ENCODE peak calls at places on chromosomes 4 and X, in nine cellular contexts. One of them, this sample, is unnamed.

GRCh38 chrX:140141444-140142029 is 176.2 kb upstream of the CXorf66 start:
- DNase-seq in left lung: no peak
- DNase-seq in CD4-positive, alpha-beta memory T cell: peak
- DNase-seq in uterus: no peak
- DNase-seq in GM23338: peak
- DNase-seq in Karpas-422: peak
- DNase-seq in kidney: no peak
- DNase-seq in testis: peak
- DNase-seq in tibial artery: no peak
- DNase-seq in this sample: no peak

GRCh38 chrX:31653395-31653794 is 581.6 kb upstream of the FTHL17 start:
- DNase-seq in left lung: no peak
- DNase-seq in CD4-positive, alpha-beta memory T cell: no peak
- DNase-seq in uterus: no peak
- DNase-seq in GM23338: no peak
- DNase-seq in Karpas-422: no peak
- DNase-seq in kidney: no peak
- DNase-seq in testis: no peak
- DNase-seq in tibial artery: no peak
- DNase-seq in this sample: no peak

GRCh38 chrX:8201896-8202331 is 30.8 kb upstream of the VCX2 start:
- DNase-seq in left lung: no peak
- DNase-seq in CD4-positive, alpha-beta memory T cell: no peak
- DNase-seq in uterus: no peak
- DNase-seq in GM23338: no peak
- DNase-seq in Karpas-422: no peak
- DNase-seq in kidney: no peak
- DNase-seq in testis: peak
- DNase-seq in tibial artery: no peak
- DNase-seq in this sample: no peak

GRCh38 chr4:159281781-159282180 is 178.9 kb downstream of the RAPGEF2 start:
- DNase-seq in left lung: no peak
- DNase-seq in CD4-positive, alpha-beta memory T cell: no peak
- DNase-seq in uterus: no peak
- DNase-seq in GM23338: no peak
- DNase-seq in Karpas-422: no peak
- DNase-seq in kidney: no peak
- DNase-seq in testis: no peak
- DNase-seq in tibial artery: no peak
- DNase-seq in this sample: no peak

GRCh38 chrX:87516716-87517115 is 886 bp upstream of the KLHL4 start:
- DNase-seq in left lung: no peak
- DNase-seq in CD4-positive, alpha-beta memory T cell: no peak
- DNase-seq in uterus: no peak
- DNase-seq in GM23338: no peak
- DNase-seq in Karpas-422: no peak
- DNase-seq in kidney: no peak
- DNase-seq in testis: no peak
- DNase-seq in tibial artery: no peak
- DNase-seq in this sample: no peak

GRCh38 chr4:10808591-10808990 is 124.0 kb upstream of the CLNK start:
- DNase-seq in left lung: no peak
- DNase-seq in CD4-positive, alpha-beta memory T cell: no peak
- DNase-seq in uterus: no peak
- DNase-seq in GM23338: no peak
- DNase-seq in Karpas-422: no peak
- DNase-seq in kidney: no peak
- DNase-seq in testis: peak
- DNase-seq in tibial artery: peak
- DNase-seq in this sample: no peak

GRCh38 chrX:111007238-111007637 is 88.8 kb upstream of the PAK3 start:
- DNase-seq in left lung: no peak
- DNase-seq in CD4-positive, alpha-beta memory T cell: no peak
- DNase-seq in uterus: no peak
- DNase-seq in GM23338: no peak
- DNase-seq in Karpas-422: no peak
- DNase-seq in kidney: no peak
- DNase-seq in testis: no peak
- DNase-seq in tibial artery: no peak
- DNase-seq in this sample: no peak

GRCh38 chrX:8783100-8784098 is 17.8 kb downstream of the FAM9A start:
- DNase-seq in left lung: peak
- DNase-seq in CD4-positive, alpha-beta memory T cell: peak
- DNase-seq in uterus: no peak
- DNase-seq in GM23338: peak
- DNase-seq in Karpas-422: peak
- DNase-seq in kidney: peak
- DNase-seq in testis: peak
- DNase-seq in tibial artery: no peak
- DNase-seq in this sample: no peak

GRCh38 chr4:90443231-90443630 is 316.0 kb downstream of the CCSER1 start:
- DNase-seq in left lung: no peak
- DNase-seq in CD4-positive, alpha-beta memory T cell: no peak
- DNase-seq in uterus: no peak
- DNase-seq in GM23338: no peak
- DNase-seq in Karpas-422: no peak
- DNase-seq in kidney: no peak
- DNase-seq in testis: no peak
- DNase-seq in tibial artery: no peak
- DNase-seq in this sample: no peak
- H3K27ac ChIP-seq in left lung: no peak
- H3K27ac ChIP-seq in CD4-positive, alpha-beta memory T cell: no peak
- H3K27ac ChIP-seq in uterus: no peak
- H3K27ac ChIP-seq in GM23338: no peak
- H3K27ac ChIP-seq in Karpas-422: no peak
- H3K27ac ChIP-seq in kidney: no peak
- H3K27ac ChIP-seq in testis: no peak
- H3K27ac ChIP-seq in tibial artery: no peak
- H3K27ac ChIP-seq in this sample: no peak

GRCh38 chrX:136450050-136450830 is 37.5 kb upstream of the BRS3 start:
- DNase-seq in left lung: no peak
- DNase-seq in CD4-positive, alpha-beta memory T cell: no peak
- DNase-seq in uterus: no peak
- DNase-seq in GM23338: no peak
- DNase-seq in Karpas-422: no peak
- DNase-seq in kidney: no peak
- DNase-seq in testis: no peak
- DNase-seq in tibial artery: no peak
- DNase-seq in this sample: no peak

GRCh38 chrX:136453114-136453513 is 34.6 kb upstream of the BRS3 start:
- DNase-seq in left lung: no peak
- DNase-seq in CD4-positive, alpha-beta memory T cell: no peak
- DNase-seq in uterus: no peak
- DNase-seq in GM23338: no peak
- DNase-seq in Karpas-422: no peak
- DNase-seq in kidney: no peak
- DNase-seq in testis: no peak
- DNase-seq in tibial artery: no peak
- DNase-seq in this sample: no peak

GRCh38 chrX:136452614-136453013 is 35.1 kb upstream of the BRS3 start:
- DNase-seq in left lung: no peak
- DNase-seq in CD4-positive, alpha-beta memory T cell: no peak
- DNase-seq in uterus: no peak
- DNase-seq in GM23338: no peak
- DNase-seq in Karpas-422: no peak
- DNase-seq in kidney: no peak
- DNase-seq in testis: no peak
- DNase-seq in tibial artery: no peak
- DNase-seq in this sample: no peak

GRCh38 chrX:136456133-136456532 is 31.6 kb upstream of the BRS3 start:
- DNase-seq in left lung: no peak
- DNase-seq in CD4-positive, alpha-beta memory T cell: no peak
- DNase-seq in uterus: no peak
- DNase-seq in GM23338: no peak
- DNase-seq in Karpas-422: no peak
- DNase-seq in kidney: no peak
- DNase-seq in testis: no peak
- DNase-seq in tibial artery: no peak
- DNase-seq in this sample: no peak

GRCh38 chrX:136453771-136454170 is 34.0 kb upstream of the BRS3 start:
- DNase-seq in left lung: no peak
- DNase-seq in CD4-positive, alpha-beta memory T cell: no peak
- DNase-seq in uterus: no peak
- DNase-seq in GM23338: no peak
- DNase-seq in Karpas-422: no peak
- DNase-seq in kidney: no peak
- DNase-seq in testis: no peak
- DNase-seq in tibial artery: no peak
- DNase-seq in this sample: no peak
- H3K27ac ChIP-seq in left lung: no peak
- H3K27ac ChIP-seq in CD4-positive, alpha-beta memory T cell: no peak
- H3K27ac ChIP-seq in uterus: no peak
- H3K27ac ChIP-seq in GM23338: no peak
- H3K27ac ChIP-seq in Karpas-422: no peak
- H3K27ac ChIP-seq in kidney: no peak
- H3K27ac ChIP-seq in testis: no peak
- H3K27ac ChIP-seq in tibial artery: no peak
- H3K27ac ChIP-seq in this sample: no peak

GRCh38 chr4:74375824-74376426 is 11.0 kb downstream of the EREG start:
- DNase-seq in left lung: no peak
- DNase-seq in CD4-positive, alpha-beta memory T cell: no peak
- DNase-seq in uterus: no peak
- DNase-seq in GM23338: no peak
- DNase-seq in Karpas-422: no peak
- DNase-seq in kidney: no peak
- DNase-seq in testis: no peak
- DNase-seq in tibial artery: no peak
- DNase-seq in this sample: no peak

GRCh38 chr4:74376888-74377483 is 12.0 kb downstream of the EREG start:
- DNase-seq in left lung: no peak
- DNase-seq in CD4-positive, alpha-beta memory T cell: peak
- DNase-seq in uterus: no peak
- DNase-seq in GM23338: peak
- DNase-seq in Karpas-422: peak
- DNase-seq in kidney: no peak
- DNase-seq in testis: no peak
- DNase-seq in tibial artery: no peak
- DNase-seq in this sample: no peak

GRCh38 chr4:74370912-74371311 is 6.0 kb downstream of the EREG start:
- DNase-seq in left lung: no peak
- DNase-seq in CD4-positive, alpha-beta memory T cell: peak
- DNase-seq in uterus: no peak
- DNase-seq in GM23338: peak
- DNase-seq in Karpas-422: peak
- DNase-seq in kidney: no peak
- DNase-seq in testis: peak
- DNase-seq in tibial artery: no peak
- DNase-seq in this sample: no peak

GRCh38 chr4:74374561-74375327 is 9.8 kb downstream of the EREG start:
- DNase-seq in left lung: peak
- DNase-seq in CD4-positive, alpha-beta memory T cell: no peak
- DNase-seq in uterus: no peak
- DNase-seq in GM23338: no peak
- DNase-seq in Karpas-422: no peak
- DNase-seq in kidney: no peak
- DNase-seq in testis: no peak
- DNase-seq in tibial artery: no peak
- DNase-seq in this sample: no peak

GRCh38 chr4:74374128-74374527 is 9.2 kb downstream of the EREG start:
- DNase-seq in left lung: peak
- DNase-seq in CD4-positive, alpha-beta memory T cell: no peak
- DNase-seq in uterus: no peak
- DNase-seq in GM23338: no peak
- DNase-seq in Karpas-422: no peak
- DNase-seq in kidney: no peak
- DNase-seq in testis: no peak
- DNase-seq in tibial artery: no peak
- DNase-seq in this sample: no peak
- H3K27ac ChIP-seq in left lung: no peak
- H3K27ac ChIP-seq in CD4-positive, alpha-beta memory T cell: no peak
- H3K27ac ChIP-seq in uterus: no peak
- H3K27ac ChIP-seq in GM23338: no peak
- H3K27ac ChIP-seq in Karpas-422: no peak
- H3K27ac ChIP-seq in kidney: no peak
- H3K27ac ChIP-seq in testis: no peak
- H3K27ac ChIP-seq in tibial artery: no peak
- H3K27ac ChIP-seq in this sample: no peak

GRCh38 chrX:65643786-65644111 is 23.7 kb upstream of the MSN start:
- DNase-seq in left lung: no peak
- DNase-seq in CD4-positive, alpha-beta memory T cell: no peak
- DNase-seq in uterus: no peak
- DNase-seq in GM23338: no peak
- DNase-seq in Karpas-422: no peak
- DNase-seq in kidney: no peak
- DNase-seq in testis: no peak
- DNase-seq in tibial artery: no peak
- DNase-seq in this sample: no peak

GRCh38 chrX:65637335-65637734 is 30.1 kb upstream of the MSN start:
- DNase-seq in left lung: no peak
- DNase-seq in CD4-positive, alpha-beta memory T cell: no peak
- DNase-seq in uterus: no peak
- DNase-seq in GM23338: no peak
- DNase-seq in Karpas-422: no peak
- DNase-seq in kidney: no peak
- DNase-seq in testis: no peak
- DNase-seq in tibial artery: no peak
- DNase-seq in this sample: no peak

GRCh38 chrX:65644621-65645287 is 22.7 kb upstream of the MSN start:
- DNase-seq in left lung: peak
- DNase-seq in CD4-positive, alpha-beta memory T cell: no peak
- DNase-seq in uterus: peak
- DNase-seq in GM23338: no peak
- DNase-seq in Karpas-422: no peak
- DNase-seq in kidney: peak
- DNase-seq in testis: peak
- DNase-seq in tibial artery: peak
- DNase-seq in this sample: peak

GRCh38 chrX:65647801-65648200 is 19.7 kb upstream of the MSN start:
- DNase-seq in left lung: no peak
- DNase-seq in CD4-positive, alpha-beta memory T cell: no peak
- DNase-seq in uterus: no peak
- DNase-seq in GM23338: no peak
- DNase-seq in Karpas-422: no peak
- DNase-seq in kidney: no peak
- DNase-seq in testis: no peak
- DNase-seq in tibial artery: no peak
- DNase-seq in this sample: no peak

DNA sequence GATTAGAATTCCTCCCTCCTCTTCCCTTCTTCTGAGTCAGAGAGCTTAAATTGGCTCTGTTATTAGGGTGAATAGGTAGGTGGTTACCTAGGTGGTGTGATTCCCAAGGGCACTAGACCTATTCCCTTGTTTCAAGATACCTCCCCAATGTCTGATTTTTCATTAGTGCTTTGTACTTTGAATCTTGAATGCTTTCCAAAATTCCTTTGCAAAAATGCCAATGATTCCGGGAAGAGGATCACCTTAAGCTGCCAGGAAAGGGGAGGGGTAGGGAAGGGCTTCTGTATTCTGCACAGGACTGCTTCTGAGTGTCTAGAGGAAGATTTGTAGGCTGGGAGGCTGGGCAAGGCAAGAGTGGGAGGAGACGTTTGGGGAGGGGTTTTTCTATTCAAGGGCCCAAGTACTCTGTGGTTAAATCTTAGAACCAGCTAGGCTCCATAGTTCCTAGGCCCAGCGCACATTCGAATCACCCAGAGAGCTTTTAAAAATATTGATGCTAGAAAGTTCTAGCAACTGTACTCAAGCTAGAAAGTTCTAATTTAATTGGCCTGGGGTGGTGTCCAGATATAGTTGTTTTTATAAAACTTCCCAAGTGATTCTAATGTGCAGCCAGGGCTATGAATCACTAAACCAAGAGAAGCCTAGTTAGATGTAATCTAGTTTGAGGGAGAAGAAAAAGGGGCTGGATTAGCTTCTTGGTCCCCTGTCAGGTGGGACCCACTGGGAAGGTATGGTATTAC is 24.2 kb upstream of the MSN start:
- DNase-seq in left lung: no peak
- DNase-seq in CD4-positive, alpha-beta memory T cell: no peak
- DNase-seq in uterus: peak
- DNase-seq in GM23338: no peak
- DNase-seq in Karpas-422: no peak
- DNase-seq in kidney: no peak
- DNase-seq in testis: no peak
- DNase-seq in tibial artery: no peak
- DNase-seq in this sample: no peak
- H3K27ac ChIP-seq in left lung: peak
- H3K27ac ChIP-seq in CD4-positive, alpha-beta memory T cell: no peak
- H3K27ac ChIP-seq in uterus: peak
- H3K27ac ChIP-seq in GM23338: no peak
- H3K27ac ChIP-seq in Karpas-422: no peak
- H3K27ac ChIP-seq in kidney: peak
- H3K27ac ChIP-seq in testis: peak
- H3K27ac ChIP-seq in tibial artery: peak
- H3K27ac ChIP-seq in this sample: no peak

This sample was measured in caudate nucleus.